ENCODE peak calls at places on chromosomes 5 and 9, in five cellular contexts. One of them, this sample, is unnamed.

GRCh38 chr5:57816108-57816507 is 333.5 kb upstream of the ACTBL2 start:
- DNase-seq in aorta: no peak
- DNase-seq in OCI-LY7: no peak
- DNase-seq in heart left ventricle: no peak
- DNase-seq in left ventricle myocardium inferior: no peak
- DNase-seq in this sample: no peak

GRCh38 chr5:110590187-110590586 is 136.3 kb downstream of the TMEM232 start:
- DNase-seq in OCI-LY7: peak; percentile 4
- DNase-seq in heart left ventricle: no peak
- DNase-seq in aorta: no peak
- DNase-seq in left ventricle myocardium inferior: no peak
- DNase-seq in this sample: no peak

GRCh38 chr9:34644766-34645314 is 1.6 kb upstream of the GALT start:
- DNase-seq in left ventricle myocardium inferior: no peak
- DNase-seq in OCI-LY7: no peak
- DNase-seq in aorta: no peak
- DNase-seq in heart left ventricle: no peak
- DNase-seq in this sample: no peak

GRCh38 chr5:122996102-122996501 is 40.4 kb downstream of the PPIC start:
- DNase-seq in aorta: no peak
- DNase-seq in left ventricle myocardium inferior: no peak
- DNase-seq in heart left ventricle: no peak
- DNase-seq in OCI-LY7: no peak
- DNase-seq in this sample: no peak

GRCh38 chr9:87276327-87276841 is 221.3 kb upstream of the DAPK1 start:
- DNase-seq in OCI-LY7: no peak
- DNase-seq in left ventricle myocardium inferior: no peak
- DNase-seq in heart left ventricle: no peak
- DNase-seq in aorta: no peak
- DNase-seq in this sample: no peak

GRCh38 chr9:8750639-8751041 is 951.1 kb upstream of the DMAC1 start:
- DNase-seq in heart left ventricle: no peak
- DNase-seq in left ventricle myocardium inferior: no peak
- DNase-seq in aorta: no peak
- DNase-seq in OCI-LY7: no peak
- DNase-seq in this sample: no peak

GRCh38 chr9:122946486-122947003 is 5.7 kb downstream of the RABGAP1 start:
- DNase-seq in heart left ventricle: no peak
- DNase-seq in OCI-LY7: no peak
- DNase-seq in left ventricle myocardium inferior: no peak
- DNase-seq in aorta: no peak
- DNase-seq in this sample: no peak

GRCh38 chr5:32709789-32710334 is 1.3 kb upstream of the NPR3 start:
- DNase-seq in heart left ventricle: peak; percentile 78
- DNase-seq in left ventricle myocardium inferior: peak; percentile 69
- DNase-seq in OCI-LY7: no peak
- DNase-seq in aorta: peak; percentile 85
- DNase-seq in this sample: peak; percentile 6

GRCh38 chr9:85522459-85523092 is 219.2 kb downstream of the AGTPBP1 start:
- DNase-seq in OCI-LY7: no peak
- DNase-seq in heart left ventricle: peak; percentile 86
- DNase-seq in aorta: peak; percentile 82
- DNase-seq in left ventricle myocardium inferior: peak; percentile 56
- DNase-seq in this sample: peak; percentile 4

GRCh38 chr9:124128568-124128967 is 117.0 kb downstream of the LHX2 start:
- DNase-seq in OCI-LY7: no peak
- DNase-seq in aorta: no peak
- DNase-seq in heart left ventricle: no peak
- DNase-seq in left ventricle myocardium inferior: no peak
- DNase-seq in this sample: no peak

GRCh38 chr9:127035948-127036347 is 86.5 kb downstream of the ANGPTL2 start:
- DNase-seq in aorta: peak; percentile 80
- DNase-seq in left ventricle myocardium inferior: peak; percentile 60
- DNase-seq in heart left ventricle: peak; percentile 71
- DNase-seq in OCI-LY7: no peak
- DNase-seq in this sample: no peak

GRCh38 chr9:121550569-121551512 is 51.2 kb upstream of the GGTA1 start:
- DNase-seq in aorta: peak; percentile 86
- DNase-seq in heart left ventricle: peak; percentile 91
- DNase-seq in left ventricle myocardium inferior: peak; percentile 79
- DNase-seq in OCI-LY7: peak; percentile 71
- DNase-seq in this sample: peak; percentile 55

GRCh38 chr5:180787025-180787424 is 15.6 kb downstream of the MGAT1 start:
- DNase-seq in heart left ventricle: no peak
- DNase-seq in aorta: no peak
- DNase-seq in OCI-LY7: no peak
- DNase-seq in left ventricle myocardium inferior: no peak
- DNase-seq in this sample: no peak

GRCh38 chr9:121299467-121300282 is 31.7 kb downstream of the GSN start:
- DNase-seq in OCI-LY7: no peak
- DNase-seq in aorta: peak; percentile 79
- DNase-seq in heart left ventricle: peak; percentile 93
- DNase-seq in left ventricle myocardium inferior: peak; percentile 93
- DNase-seq in this sample: peak; percentile 10

GRCh38 chr5:72378636-72379289 is 58.6 kb downstream of the PTCD2 start:
- DNase-seq in aorta: peak; percentile 68
- DNase-seq in OCI-LY7: no peak
- DNase-seq in heart left ventricle: no peak
- DNase-seq in left ventricle myocardium inferior: no peak
- DNase-seq in this sample: no peak

GRCh38 chr5:179176166-179176565 is 116.0 kb downstream of the ZNF354C start:
- DNase-seq in OCI-LY7: no peak
- DNase-seq in left ventricle myocardium inferior: no peak
- DNase-seq in heart left ventricle: peak; percentile 28
- DNase-seq in aorta: peak; percentile 13
- DNase-seq in this sample: no peak

GRCh38 chr9:98083059-98083458 is 26.5 kb downstream of the NANS start:
- DNase-seq in heart left ventricle: no peak
- DNase-seq in aorta: no peak
- DNase-seq in left ventricle myocardium inferior: no peak
- DNase-seq in OCI-LY7: no peak
- DNase-seq in this sample: no peak

GRCh38 chr5:133297293-133297692 is 245.5 kb downstream of the HSPA4 start:
- DNase-seq in aorta: no peak
- DNase-seq in heart left ventricle: no peak
- DNase-seq in OCI-LY7: no peak
- DNase-seq in left ventricle myocardium inferior: no peak
- DNase-seq in this sample: no peak

GRCh38 chr9:72863456-72864094 is 89.3 kb downstream of the ALDH1A1 start:
- DNase-seq in OCI-LY7: no peak
- DNase-seq in left ventricle myocardium inferior: no peak
- DNase-seq in heart left ventricle: no peak
- DNase-seq in aorta: no peak
- DNase-seq in this sample: no peak

GRCh38 chr9:130433168-130433946 is 11.4 kb upstream of the ASS1 start:
- DNase-seq in OCI-LY7: no peak
- DNase-seq in heart left ventricle: peak; percentile 75
- DNase-seq in left ventricle myocardium inferior: peak; percentile 44
- DNase-seq in aorta: no peak
- DNase-seq in this sample: no peak

GRCh38 chr5:73751254-73751914 is 125.4 kb downstream of the ARHGEF28 start:
- DNase-seq in OCI-LY7: no peak
- DNase-seq in aorta: no peak
- DNase-seq in heart left ventricle: no peak
- DNase-seq in left ventricle myocardium inferior: no peak
- DNase-seq in this sample: no peak

GRCh38 chr5:103217101-103217500 is 41.5 kb upstream of the MACIR start:
- DNase-seq in OCI-LY7: no peak
- DNase-seq in heart left ventricle: no peak
- DNase-seq in left ventricle myocardium inferior: no peak
- DNase-seq in aorta: no peak
- DNase-seq in this sample: no peak

GRCh38 chr5:180153099-180153498 is 55.9 kb downstream of the RASGEF1C start:
- DNase-seq in heart left ventricle: no peak
- DNase-seq in aorta: no peak
- DNase-seq in OCI-LY7: no peak
- DNase-seq in left ventricle myocardium inferior: no peak
- DNase-seq in this sample: no peak

GRCh38 chr9:89808076-89808701 is 203.4 kb downstream of the GADD45G start:
- DNase-seq in left ventricle myocardium inferior: no peak
- DNase-seq in heart left ventricle: no peak
- DNase-seq in aorta: no peak
- DNase-seq in OCI-LY7: no peak
- DNase-seq in this sample: no peak

GRCh38 chr5:170420809-170421412 is 31.7 kb upstream of the KCNMB1 start:
- DNase-seq in aorta: peak; percentile 63
- DNase-seq in left ventricle myocardium inferior: peak; percentile 26
- DNase-seq in OCI-LY7: peak; percentile 59
- DNase-seq in heart left ventricle: no peak
- DNase-seq in this sample: peak; percentile 53

DNA sequence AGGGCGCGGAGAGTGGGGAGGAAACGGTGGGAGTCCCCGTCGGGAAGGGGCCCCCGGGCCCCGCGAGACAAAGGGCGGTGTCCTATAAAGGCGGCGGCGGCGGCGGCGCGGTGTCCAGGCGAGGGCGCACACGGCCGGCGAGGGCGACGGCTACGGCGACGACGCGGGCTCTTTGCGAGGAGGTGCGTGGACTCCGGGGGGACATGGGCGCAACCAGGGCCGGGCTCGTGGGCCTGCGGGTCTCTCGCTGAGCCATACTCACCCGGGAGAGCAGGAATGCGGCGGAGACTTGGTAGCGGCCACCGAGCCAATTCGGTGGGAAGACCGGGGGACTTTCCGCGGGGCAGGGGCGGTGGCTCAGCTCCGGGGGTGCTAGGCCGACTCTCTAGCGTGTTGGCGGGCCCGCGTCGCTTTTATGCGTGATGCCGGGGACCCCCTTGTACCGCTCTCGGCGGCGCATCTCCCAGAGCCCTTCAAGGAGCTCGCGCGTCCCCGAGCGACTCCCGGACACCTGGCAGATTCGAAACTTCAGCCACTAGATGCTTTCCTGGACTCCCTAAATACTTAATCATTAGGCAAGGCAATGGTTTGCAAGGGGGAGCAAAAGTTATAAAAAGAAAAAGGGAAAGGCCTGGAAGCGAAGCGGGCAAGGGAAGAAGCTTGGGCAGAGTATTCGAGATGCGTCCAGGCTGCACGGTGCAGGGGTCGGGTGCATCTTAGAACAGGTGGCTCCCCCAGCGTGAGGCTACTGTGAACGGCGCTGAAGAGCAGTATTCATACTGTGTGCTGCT is 5.9 kb upstream of the TAL2 start:
- DNase-seq in left ventricle myocardium inferior: peak; percentile 35
- DNase-seq in heart left ventricle: peak; percentile 70
- DNase-seq in OCI-LY7: no peak
- DNase-seq in aorta: no peak
- DNase-seq in this sample: no peak
- H3K4me3 ChIP-seq in left ventricle myocardium inferior: peak overlapping the region; percentile 78
- H3K4me3 ChIP-seq in heart left ventricle: peak overlapping the region; percentile 44
- H3K4me3 ChIP-seq in OCI-LY7: no peak overlapping the region
- H3K4me3 ChIP-seq in aorta: peak overlapping the region; percentile 8
- H3K4me3 ChIP-seq in this sample: peak overlapping the region; percentile 41

GRCh38 chr9:135345775-135346433 is 133.7 kb upstream of the PPP1R26 start:
- DNase-seq in left ventricle myocardium inferior: no peak
- DNase-seq in OCI-LY7: no peak
- DNase-seq in aorta: no peak
- DNase-seq in heart left ventricle: peak; percentile 28
- DNase-seq in this sample: no peak
- H3K27ac ChIP-seq in left ventricle myocardium inferior: no peak overlapping the region
- H3K27ac ChIP-seq in OCI-LY7: no peak overlapping the region
- H3K27ac ChIP-seq in aorta: no peak overlapping the region
- H3K27ac ChIP-seq in heart left ventricle: no peak overlapping the region
- H3K27ac ChIP-seq in this sample: no peak overlapping the region

DNA sequence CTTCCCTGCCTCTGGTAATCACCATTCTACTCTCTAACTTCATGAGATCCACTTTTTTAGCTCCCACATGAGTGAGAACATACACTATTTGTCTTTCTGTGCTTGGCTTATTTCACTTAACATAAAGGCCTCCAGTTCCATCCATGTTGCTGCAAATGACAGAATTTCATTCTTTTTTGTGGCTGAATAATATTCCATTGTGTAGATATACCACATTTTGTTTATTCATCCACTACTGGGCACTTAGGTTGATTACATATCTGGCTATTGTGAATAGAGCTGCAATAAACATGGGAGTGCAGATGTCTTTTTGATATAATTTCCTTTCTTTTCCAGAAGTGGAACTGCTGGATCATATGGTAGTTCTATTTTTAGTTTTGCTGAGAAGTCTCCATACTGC is 28.7 kb downstream of the SHOC1 start:
- DNase-seq in aorta: no peak
- DNase-seq in left ventricle myocardium inferior: no peak
- DNase-seq in heart left ventricle: no peak
- DNase-seq in OCI-LY7: no peak
- DNase-seq in this sample: no peak
- H3K9me3 ChIP-seq in aorta: peaks cover 1% of the 10 kb centered on the region
- H3K9me3 ChIP-seq in left ventricle myocardium inferior: peaks cover 29% of the 10 kb centered on the region
- H3K9me3 ChIP-seq in heart left ventricle: peaks cover 7% of the 10 kb centered on the region
- H3K9me3 ChIP-seq in OCI-LY7: no peaks in the 10 kb centered on the region
- H3K9me3 ChIP-seq in this sample: no peaks in the 10 kb centered on the region

GRCh38 chr5:112333236-112333850 is 85.7 kb downstream of the EPB41L4A start:
- DNase-seq in left ventricle myocardium inferior: no peak
- DNase-seq in OCI-LY7: no peak
- DNase-seq in heart left ventricle: no peak
- DNase-seq in aorta: no peak
- DNase-seq in this sample: no peak
- H3K4me3 ChIP-seq in left ventricle myocardium inferior: peak overlapping the region; percentile 19
- H3K4me3 ChIP-seq in OCI-LY7: no peak overlapping the region
- H3K4me3 ChIP-seq in heart left ventricle: no peak overlapping the region
- H3K4me3 ChIP-seq in aorta: no peak overlapping the region
- H3K4me3 ChIP-seq in this sample: no peak overlapping the region

GRCh38 chr5:65925601-65926275 is 637 bp upstream of the ERBIN start:
- DNase-seq in OCI-LY7: peak; percentile 92
- DNase-seq in left ventricle myocardium inferior: peak; percentile 85
- DNase-seq in aorta: peak; percentile 86
- DNase-seq in heart left ventricle: peak; percentile 92
- DNase-seq in this sample: peak; percentile 85

GRCh38 chr5:65927497-65928340 is 1.3 kb downstream of the ERBIN start:
- DNase-seq in heart left ventricle: no peak
- DNase-seq in left ventricle myocardium inferior: no peak
- DNase-seq in aorta: no peak
- DNase-seq in OCI-LY7: peak; percentile 68
- DNase-seq in this sample: peak; percentile 32

GRCh38 chr5:65928341-65928752 is 2.0 kb downstream of the ERBIN start:
- DNase-seq in OCI-LY7: no peak
- DNase-seq in left ventricle myocardium inferior: no peak
- DNase-seq in aorta: no peak
- DNase-seq in heart left ventricle: no peak
- DNase-seq in this sample: peak; percentile 6

GRCh38 chr5:65926276-65926761 is at the start of gene ERBIN:
- DNase-seq in aorta: peak; percentile 88
- DNase-seq in OCI-LY7: peak; percentile 76
- DNase-seq in heart left ventricle: peak; percentile 91
- DNase-seq in left ventricle myocardium inferior: peak; percentile 85
- DNase-seq in this sample: peak; percentile 70

DNA sequence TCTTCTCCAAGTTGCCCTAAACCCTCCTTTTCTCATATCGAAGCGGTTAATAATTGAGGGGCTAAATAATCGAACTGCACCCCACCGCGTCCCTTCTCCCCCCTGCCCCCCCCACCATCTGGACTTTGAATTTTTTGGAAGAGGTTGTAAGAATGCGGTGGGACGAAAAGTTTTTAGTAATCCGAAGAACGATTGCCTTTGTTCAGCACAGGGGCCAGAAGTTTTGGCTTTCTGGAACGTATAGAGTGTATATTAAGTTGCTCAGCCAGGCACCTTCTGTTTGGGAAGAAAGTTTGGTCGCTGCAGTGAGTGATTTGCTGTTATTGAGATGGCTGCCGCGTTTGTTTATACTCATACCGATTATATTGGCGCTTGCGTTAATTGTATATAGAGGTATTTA is 518 bp downstream of the ERBIN start:
- DNase-seq in OCI-LY7: peak; percentile 39
- DNase-seq in left ventricle myocardium inferior: no peak
- DNase-seq in aorta: no peak
- DNase-seq in heart left ventricle: no peak
- DNase-seq in this sample: peak; percentile 16
- H3K27ac ChIP-seq in OCI-LY7: peak overlapping the region; percentile 97
- H3K27ac ChIP-seq in left ventricle myocardium inferior: peak overlapping the region; percentile 100
- H3K27ac ChIP-seq in aorta: peak overlapping the region; percentile 98
- H3K27ac ChIP-seq in heart left ventricle: peak overlapping the region; percentile 99
- H3K27ac ChIP-seq in this sample: peak overlapping the region; percentile 95